ENCODE peak calls at places on chromosomes 13 and 19, in nine cellular contexts. G is fibroblast of pulmonary artery, P is choroid plexus epithelial cell, X is fibroblast of the aortic adventitia, Q is cardiac fibroblast, E is tibial nerve, J is nephron progenitor cell, O is body of pancreas, U is uterus. K is an unnamed sample.
A peak's percentile ranks its signal among the peaks of the same experiment; 100 is the strongest.

GRCh38 chr19:16435238-16435911 is 36.4 kb downstream of the EPS15L1 start:
- DNase-seq in U (peak; percentile 71), O (peak; percentile 62), G (peak; percentile 95), Q (peak; percentile 95), J (no peak), P (peak; percentile 100), X (peak; percentile 97), E (peak; percentile 34), K (no peak)

GRCh38 chr13:98214008-98214643 is 37.1 kb upstream of the RNF113B start:
- DNase-seq in G (peak; percentile 50), X (peak; percentile 43), J (peak; percentile 43), O (no peak), P (peak; percentile 65), U (peak; percentile 61), Q (peak; percentile 67), E (no peak), K (no peak)

GRCh38 chr13:106331116-106331515 is 204.3 kb downstream of the EFNB2 start:
- DNase-seq in O (no peak), G (no peak), U (no peak), Q (no peak), X (no peak), J (no peak), E (no peak), P (no peak), K (no peak)

GRCh38 chr19:36182612-36183454 is 30.6 kb upstream of the COX7A1 start:
- DNase-seq in Q (peak; percentile 5), P (peak; percentile 48), O (no peak), G (peak; percentile 11), U (no peak), X (no peak), E (no peak), J (no peak), K (no peak)

GRCh38 chr13:67071918-67072598 is 158.1 kb downstream of the PCDH9 start:
- DNase-seq in Q (no peak), J (no peak), O (no peak), E (no peak), U (no peak), P (no peak), G (no peak), X (no peak), K (no peak)

GRCh38 chr13:59422646-59423045 is 741.1 kb downstream of the DIAPH3 start:
- DNase-seq in G (no peak), E (no peak), O (no peak), Q (no peak), J (no peak), U (no peak), X (no peak), P (peak; percentile 31), K (no peak)

GRCh38 chr13:89066868-89067466 is 1395.8 kb downstream of the SLITRK5 start:
- DNase-seq in J (peak; percentile 37), X (peak; percentile 31), Q (peak; percentile 43), P (peak; percentile 69), E (no peak), O (peak; percentile 46), G (peak; percentile 45), U (no peak), K (peak; percentile 56)

GRCh38 chr13:74110053-74110452 is 24.2 kb downstream of the KLF12 start:
- DNase-seq in E (no peak), O (no peak), U (no peak), Q (no peak), X (no peak), P (no peak), G (no peak), J (no peak), K (no peak)

GRCh38 chr19:48419158-48419920 is 25.9 kb downstream of the GRIN2D start:
- DNase-seq in J (peak; percentile 77), X (no peak), G (peak; percentile 36), Q (peak; percentile 39), O (peak; percentile 42), U (no peak), E (no peak), P (peak; percentile 57), K (peak; percentile 67)

GRCh38 chr13:49869514-49869913 is 66.6 kb downstream of the SPRYD7 start:
- DNase-seq in E (no peak), J (no peak), Q (peak; percentile 57), P (peak; percentile 72), G (peak; percentile 53), U (no peak), O (peak; percentile 18), X (peak; percentile 19), K (peak; percentile 18)

GRCh38 chr19:17421942-17422341 is 2.1 kb downstream of the MVB12A start:
- DNase-seq in X (no peak), Q (no peak), G (no peak), U (no peak), O (no peak), E (no peak), P (no peak), J (no peak), K (no peak)

GRCh38 chr13:25529425-25529824 is 157.7 kb downstream of the ATP8A2 start:
- DNase-seq in G (no peak), X (no peak), U (no peak), J (no peak), O (no peak), P (no peak), E (no peak), Q (no peak), K (no peak)

GRCh38 chr19:18364826-18365528 is 21.0 kb upstream of the GDF15 start:
- DNase-seq in J (no peak), Q (peak; percentile 99), G (peak; percentile 100), X (peak; percentile 100), P (peak; percentile 100), U (peak; percentile 66), E (no peak), O (peak; percentile 96), K (peak; percentile 15)

GRCh38 chr19:653425-653824 is 9.6 kb downstream of the RNF126 start:
- DNase-seq in P (no peak), Q (no peak), J (no peak), O (no peak), X (no peak), U (no peak), G (no peak), E (no peak), K (no peak)
- TF ChIP-seq CTCF in P (no peak), Q (no peak), J (no peak), O (no peak), X (no peak), U (no peak), G (no peak), E (no peak), K (no peak)

GRCh38 chr13:23901365-23901764 is 4.1 kb upstream of the C1QTNF9B start:
- DNase-seq in E (no peak), O (no peak), X (no peak), Q (no peak), P (peak; percentile 53), J (no peak), U (no peak), G (no peak), K (no peak)

GRCh38 chr13:23903906-23904280 is 6.6 kb upstream of the C1QTNF9B start:
- DNase-seq in X (no peak), U (no peak), G (no peak), P (no peak), Q (no peak), O (no peak), E (no peak), J (no peak), K (peak; percentile 34)

GRCh38 chr13:23898101-23898500 is 799 bp upstream of the C1QTNF9B start:
- DNase-seq in O (peak; percentile 19), J (no peak), U (no peak), E (no peak), Q (peak; percentile 37), X (peak; percentile 69), G (peak; percentile 82), P (peak; percentile 81), K (no peak)

GRCh38 chr13:23902975-23903905 is 5.9 kb upstream of the C1QTNF9B start:
- DNase-seq in O (no peak), E (no peak), P (no peak), Q (no peak), G (no peak), X (no peak), U (no peak), J (peak; percentile 26), K (peak; percentile 38)

GRCh38 chr13:23899555-23899954 is 2.3 kb upstream of the C1QTNF9B start:
- DNase-seq in E (no peak), J (peak; percentile 39), O (peak; percentile 48), G (peak; percentile 61), P (peak; percentile 73), U (no peak), Q (peak; percentile 59), X (peak; percentile 76), K (peak; percentile 50)
- TF ChIP-seq CTCF in E (peak; percentile 22), J (peak; percentile 55), O (peak; percentile 46), G (peak; percentile 51), P (peak; percentile 73), U (no peak), Q (peak; percentile 63), X (peak; percentile 64), K (peak; percentile 52)

GRCh38 chr19:35144259-35144599 is 1.2 kb downstream of the FXYD7 start:
- DNase-seq in Q (no peak), U (no peak), G (no peak), J (no peak), X (no peak), E (no peak), P (no peak), O (no peak), K (no peak)

GRCh38 chr19:35141627-35142401 is 1.2 kb upstream of the FXYD7 start:
- DNase-seq in G (no peak), E (no peak), Q (no peak), P (no peak), U (no peak), X (no peak), O (peak; percentile 32), J (no peak), K (no peak)

GRCh38 chr19:35143818-35144217 is 763 bp downstream of the FXYD7 start:
- DNase-seq in U (no peak), Q (no peak), O (no peak), E (no peak), P (no peak), J (no peak), X (no peak), G (no peak), K (no peak)

GRCh38 chr19:35143231-35143715 is at the start of gene FXYD7:
- DNase-seq in G (no peak), P (no peak), X (no peak), U (no peak), J (peak; percentile 56), E (no peak), Q (no peak), O (no peak), K (peak; percentile 26)

DNA sequence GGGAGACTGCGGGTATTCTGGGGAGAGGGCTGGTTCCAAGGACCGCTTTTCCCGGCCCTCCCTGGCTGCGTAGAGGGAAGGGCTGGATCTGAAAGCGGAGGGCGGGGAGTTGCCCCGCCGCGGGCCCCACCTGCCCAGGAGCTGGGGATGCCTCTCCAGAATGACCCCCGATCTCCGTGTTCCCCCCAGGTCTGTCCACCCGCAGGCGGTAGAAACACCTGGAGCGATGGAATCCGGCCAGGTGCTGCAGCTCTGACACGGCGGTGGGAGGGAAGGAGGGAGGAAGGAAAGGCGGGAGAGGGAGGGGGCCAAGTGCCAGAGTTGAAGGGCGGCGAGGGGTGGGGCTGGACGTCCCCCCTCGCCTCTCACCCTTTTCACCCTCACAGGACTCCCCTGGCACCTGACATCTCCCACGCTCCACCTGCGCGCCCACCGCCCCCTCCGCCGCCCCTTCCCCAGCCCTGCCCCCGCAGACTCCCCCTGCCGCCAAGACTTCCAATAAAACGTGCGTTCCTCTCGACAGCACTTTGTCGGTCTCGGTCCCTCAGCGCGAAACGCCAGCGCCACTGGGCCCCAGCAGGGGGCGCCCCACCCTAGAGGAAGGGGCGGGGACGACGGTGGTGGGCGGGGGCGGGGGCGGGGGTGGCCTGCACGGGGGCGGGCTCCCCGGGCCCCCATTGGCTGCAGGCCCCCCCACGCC is 374 bp upstream of the FXYD7 start:
- DNase-seq in X (no peak), Q (peak; percentile 52), J (peak; percentile 81), O (peak; percentile 75), P (peak; percentile 40), U (no peak), G (peak; percentile 52), E (no peak), K (peak; percentile 72)
- TF ChIP-seq CTCF in X (peak; percentile 35), Q (peak; percentile 51), J (peak; percentile 59), O (peak; percentile 65), P (peak; percentile 53), U (peak; percentile 28), G (peak; percentile 38), E (no peak), K (peak; percentile 81)

GRCh38 chr13:107531816-107532215 is 683.5 kb downstream of the LIG4 start:
- DNase-seq in Q (no peak), P (no peak), J (no peak), E (no peak), U (no peak), X (no peak), O (no peak), G (no peak), K (no peak)
- TF ChIP-seq CTCF in Q (no peak), P (no peak), J (no peak), E (no peak), U (no peak), X (no peak), O (no peak), G (no peak), K (no peak)